ENCODE peak calls at places on chromosomes 2 and 18, in eight cellular contexts. P, S, D, L, J, G, C and M are unnamed samples. For H3K4me1, the result is how much of the 10 kb centered on the place peaks cover.

GRCh38 chr2:23824777-23825212 is 102.1 kb downstream of the ATAD2B start:
- DNase-seq in J (no peak), D (peak), G (peak), P (peak), L (no peak), S (no peak), C (no peak), M (no peak)

GRCh38 chr2:221330436-221330835 is 241.7 kb downstream of the EPHA4 start:
- DNase-seq in G (no peak), S (no peak), D (no peak), P (no peak), J (no peak), C (no peak), L (no peak), M (no peak)

GRCh38 chr2:59585657-59586056 is 967.8 kb downstream of the BCL11A start:
- DNase-seq in S (no peak), J (no peak), C (no peak), D (no peak), G (no peak), L (no peak), P (no peak), M (no peak)

GRCh38 chr2:64617631-64618151 is 36.0 kb downstream of the SERTAD2 start:
- DNase-seq in J (no peak), C (no peak), P (no peak), G (no peak), L (peak), D (no peak), S (peak), M (no peak)

GRCh38 chr2:191885103-191885502 is 38.2 kb upstream of the CAVIN2 start:
- DNase-seq in G (no peak), S (no peak), P (no peak), D (no peak), J (no peak), L (no peak), C (no peak), M (no peak)

GRCh38 chr2:176710657-176711197 is 441.5 kb downstream of the MTX2 start:
- DNase-seq in P (no peak), J (no peak), C (no peak), S (no peak), D (no peak), G (no peak), L (no peak), M (no peak)

GRCh38 chr2:162537651-162538050 is 193.7 kb downstream of the GCA start:
- DNase-seq in S (no peak), G (no peak), D (no peak), C (no peak), J (no peak), P (no peak), L (no peak), M (no peak)

GRCh38 chr18:8277270-8277669 is 332.0 kb upstream of the RAB12 start:
- DNase-seq in J (no peak), C (no peak), P (peak), S (no peak), D (no peak), L (no peak), G (no peak), M (no peak)

GRCh38 chr2:107412981-107413380 is 413.7 kb upstream of the RGPD4 start:
- DNase-seq in P (no peak), G (no peak), L (no peak), S (no peak), D (no peak), J (no peak), C (no peak), M (no peak)

GRCh38 chr2:105396254-105397024 is 2.4 kb downstream of the FHL2 start:
- DNase-seq in L (peak), J (peak), C (no peak), S (peak), D (peak), G (peak), P (peak), M (no peak)

GRCh38 chr18:75208836-75209128 is 157 bp downstream of the PTGR3 start:
- DNase-seq in L (peak), D (no peak), C (no peak), P (no peak), G (no peak), S (no peak), J (peak), M (no peak)

GRCh38 chr2:110673201-110673600 is 4.7 kb downstream of the BUB1 start:
- DNase-seq in J (no peak), L (no peak), G (no peak), P (no peak), C (no peak), D (no peak), S (no peak), M (no peak)

GRCh38 chr18:46623541-46623940 is 33.5 kb downstream of the LOXHD1 start:
- DNase-seq in P (no peak), D (no peak), G (no peak), J (no peak), S (no peak), C (no peak), L (peak), M (no peak)

GRCh38 chr2:216147172-216148131 is 38.3 kb downstream of the XRCC5 start:
- DNase-seq in G (no peak), L (no peak), C (no peak), P (no peak), J (no peak), D (no peak), S (no peak), M (no peak)

GRCh38 chr2:67083978-67084377 is 313.2 kb upstream of the ETAA1 start:
- DNase-seq in D (no peak), G (no peak), P (peak), J (no peak), C (no peak), S (no peak), L (no peak), M (no peak)

GRCh38 chr2:156436477-156437085 is 402 bp downstream of the GPD2 start:
- DNase-seq in C (no peak), J (no peak), L (peak), S (no peak), G (no peak), P (peak), D (no peak), M (no peak)

GRCh38 chr18:55280515-55280914 is 307.5 kb downstream of the TCF4 start:
- DNase-seq in L (no peak), G (no peak), J (no peak), C (no peak), P (peak), D (no peak), S (no peak), M (no peak)

GRCh38 chr2:207162319-207162718 is 3.4 kb downstream of the KLF7 start:
- DNase-seq in L (no peak), D (no peak), J (no peak), S (no peak), G (no peak), C (no peak), P (no peak), M (no peak)

GRCh38 chr2:207166039-207166348 is 246 bp upstream of the KLF7 start:
- DNase-seq in J (peak), S (peak), C (peak), D (peak), G (peak), P (peak), L (peak), M (peak)

GRCh38 chr2:207165121-207166038 is at the start of gene KLF7:
- DNase-seq in D (no peak), S (peak), C (peak), J (peak), L (peak), G (peak), P (peak), M (peak)

GRCh38 chr2:207163053-207163814 is 2.5 kb downstream of the KLF7 start:
- DNase-seq in S (peak), D (peak), P (peak), C (no peak), G (no peak), J (peak), L (peak), M (no peak)

DNA sequence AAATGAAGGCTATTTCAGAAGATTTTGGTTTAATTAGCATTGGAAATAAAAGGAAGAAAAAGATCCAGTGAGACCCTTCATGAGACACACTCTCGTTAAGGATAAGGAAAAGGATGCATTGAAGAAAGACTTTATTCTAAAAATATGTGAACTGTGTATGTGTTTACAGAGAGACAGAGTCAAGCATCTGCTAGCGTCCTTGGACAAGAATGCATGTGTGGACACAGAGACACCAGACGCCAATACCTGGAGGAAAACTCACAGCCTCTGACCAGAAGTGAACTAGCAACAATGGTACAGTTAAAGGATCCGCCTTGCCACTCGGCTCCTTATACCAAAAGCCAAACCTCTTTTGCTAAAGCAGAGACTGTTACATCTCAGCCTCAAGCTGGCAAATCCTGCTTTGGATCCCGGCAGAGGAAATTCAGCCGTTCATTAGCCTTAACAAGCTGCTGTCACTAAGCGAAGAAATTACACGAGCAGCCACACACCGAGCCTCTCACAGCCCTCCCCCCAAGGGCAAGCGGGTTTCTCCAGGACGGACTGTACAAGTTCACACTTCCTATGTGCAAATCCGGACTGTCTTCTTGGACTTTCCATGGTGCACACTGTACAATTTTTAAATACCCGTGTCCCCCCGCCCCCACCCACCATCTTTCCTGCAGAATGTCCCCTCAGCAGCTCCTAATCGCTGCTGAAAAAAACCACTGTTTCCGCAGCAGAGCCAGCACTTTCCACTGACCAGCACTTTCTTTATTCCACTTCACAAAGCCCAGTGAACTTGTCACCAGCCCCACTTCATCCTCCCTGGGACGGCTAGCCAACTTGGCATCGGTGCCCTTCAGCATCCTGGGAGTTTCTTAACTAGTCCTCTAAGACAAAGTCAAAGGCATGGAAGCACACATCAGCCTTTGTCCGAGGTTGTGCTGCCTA is 1.7 kb downstream of the KLF7 start:
- DNase-seq in G (no peak), P (peak), C (peak), J (peak), S (peak), D (peak), L (peak), M (peak)
- TF ChIP-seq POLR2A in G (no peak), P (peak), C (peak), J (no peak), S (no peak), D (no peak), L (peak), M (peak)

GRCh38 chr2:10452334-10452733 is 4.2 kb upstream of the ODC1 start:
- DNase-seq in D (peak), C (no peak), L (peak), S (no peak), J (peak), P (peak), G (no peak), M (peak)
- H3K4me1 ChIP-seq in D (half or more), C (under half), L (under half), S (under half), J (under half), P (under half), G (under half), M (under half)

GRCh38 chr18:63316612-63317555 is 2.7 kb downstream of the BCL2 start:
- DNase-seq in J (no peak), C (no peak), P (no peak), D (no peak), L (no peak), S (no peak), G (no peak), M (no peak)
- H3K4me3 ChIP-seq in J (peak), C (peak), P (no peak), D (no peak), L (no peak), S (peak), G (no peak), M (no peak)

GRCh38 chr2:2846379-2847130 is 515.5 kb upstream of the MYT1L start:
- DNase-seq in D (no peak), J (peak), S (peak), G (no peak), C (no peak), L (no peak), P (no peak), M (no peak)
- TF ChIP-seq POLR2A in D (no peak), J (no peak), S (no peak), G (no peak), C (no peak), L (no peak), P (no peak), M (no peak)

DNA sequence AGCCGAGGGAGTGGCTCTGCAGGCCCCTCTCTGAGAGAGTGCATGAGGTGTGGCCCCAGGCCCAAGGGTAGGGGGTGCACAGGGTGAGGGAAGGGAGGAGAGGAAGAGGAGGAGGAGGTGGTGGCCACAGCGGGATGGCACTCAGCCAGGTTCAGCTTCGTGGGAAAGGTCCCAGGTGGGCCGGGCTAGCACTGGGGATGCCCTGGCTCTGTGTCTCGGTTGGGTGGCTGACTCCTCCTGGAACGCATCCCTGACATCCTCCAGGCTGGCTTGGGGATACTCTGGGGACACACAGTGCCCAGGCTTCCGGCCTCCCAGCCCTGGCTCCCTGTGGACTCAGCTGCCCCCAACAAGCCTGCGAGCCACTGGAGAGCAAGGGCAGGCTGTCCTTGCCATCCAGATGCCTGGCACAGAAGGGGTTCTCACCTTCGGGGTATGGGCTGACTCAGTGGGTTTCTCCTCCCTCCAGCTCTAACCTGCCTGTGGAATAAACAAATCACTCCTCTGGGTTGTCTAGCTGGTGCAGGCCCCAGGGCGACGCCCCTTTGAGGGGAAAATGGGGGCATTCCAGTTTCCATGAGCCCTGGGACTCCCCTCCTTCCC is 582 bp upstream of the ZAP70 start:
- DNase-seq in L (no peak), D (no peak), G (no peak), P (no peak), S (no peak), J (peak), C (peak), M (peak)
- H3K4me1 ChIP-seq in L (under half), D (under half), G (under half), P (under half), S (under half), J (under half), C (under half), M (under half)

DNA sequence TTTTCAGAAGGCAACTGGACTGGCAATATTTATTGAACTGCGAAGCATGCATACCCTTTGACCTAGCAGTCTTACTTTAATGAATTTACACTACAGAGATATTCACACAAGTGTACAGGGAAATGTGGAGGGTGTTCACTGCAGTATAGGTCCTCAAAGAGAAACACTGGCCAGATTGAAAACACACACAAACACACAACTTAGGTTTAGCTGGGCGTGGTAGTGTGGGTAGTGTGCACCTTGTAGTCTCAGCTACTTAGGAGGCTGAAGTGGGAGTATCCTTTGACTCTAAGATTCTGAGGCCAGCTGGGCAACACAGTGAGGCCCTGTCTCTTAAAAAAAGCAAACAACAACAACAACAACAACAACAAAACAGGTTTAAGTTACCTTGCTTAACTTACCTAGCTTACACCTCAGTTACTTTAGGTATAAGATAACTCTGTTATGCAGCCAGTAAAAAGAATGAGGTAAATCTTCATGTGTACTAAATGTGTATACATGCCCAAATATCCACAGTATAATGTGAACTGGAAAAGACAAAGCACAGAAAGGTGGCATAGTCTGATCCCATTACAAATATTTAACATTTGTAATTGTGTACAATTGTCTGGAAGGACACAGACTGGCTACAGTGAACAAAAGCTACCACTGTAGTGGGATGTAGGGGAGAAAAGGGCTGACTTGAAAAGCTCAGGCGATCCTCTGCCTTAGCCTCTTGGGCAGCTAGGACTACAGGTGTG is 105.9 kb upstream of the FZD5 start:
- DNase-seq in L (no peak), C (no peak), S (no peak), P (no peak), G (no peak), D (no peak), J (no peak), M (no peak)
- H3K4me3 ChIP-seq in L (no peak), C (no peak), S (no peak), P (no peak), G (no peak), D (no peak), J (no peak), M (no peak)

GRCh38 chr2:240452471-240453256 is 17.2 kb downstream of the GPC1 start:
- DNase-seq in L (peak), C (no peak), D (peak), G (peak), S (peak), P (peak), J (peak), M (peak)
- TF ChIP-seq POLR2A in L (peak), C (no peak), D (peak), G (no peak), S (peak), P (peak), J (no peak), M (no peak)

DNA sequence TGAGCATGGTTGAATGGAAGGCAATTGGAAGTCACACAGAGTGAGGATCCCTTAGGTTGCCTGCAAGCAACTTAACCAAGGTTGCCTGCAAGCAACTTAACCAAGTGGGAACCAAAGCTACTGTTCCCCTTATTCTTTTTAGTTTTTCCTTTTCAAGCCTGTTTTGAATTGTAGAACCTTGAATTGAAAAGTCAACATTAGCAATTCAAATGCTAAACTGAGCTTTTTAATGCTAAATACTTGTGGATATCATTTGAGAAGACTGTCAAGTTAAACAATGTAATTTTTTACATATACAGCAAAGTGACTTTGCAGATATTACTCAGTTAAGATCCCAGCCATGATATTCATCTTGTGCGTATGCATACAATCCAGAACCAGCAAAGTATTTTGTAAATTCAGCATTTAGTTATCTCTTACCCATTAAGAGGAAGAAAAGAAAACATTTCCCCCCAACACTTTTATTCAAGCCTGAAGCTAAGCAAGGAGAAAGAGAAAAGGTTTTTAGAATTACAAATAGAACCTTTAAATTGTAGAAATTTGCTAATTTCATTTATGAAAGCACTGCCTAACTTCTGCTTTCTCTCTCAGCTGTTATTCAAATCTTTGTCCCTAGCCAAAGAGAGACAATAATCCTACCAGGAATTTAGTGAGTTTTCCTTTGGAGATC is 643.3 kb upstream of the PIK3C3 start:
- DNase-seq in P (no peak), S (no peak), J (no peak), C (no peak), G (no peak), D (no peak), L (no peak), M (no peak)
- H3K4me1 ChIP-seq in P (under half), S (under half), J (under half), C (under half), G (under half), D (under half), L (under half), M (under half)

GRCh38 chr2:26564121-26564520 is 77.0 kb downstream of the CIB4 start:
- DNase-seq in C (peak), P (no peak), D (no peak), L (no peak), J (no peak), G (no peak), S (no peak), M (peak)

GRCh38 chr2:26561376-26561775 is 79.8 kb downstream of the CIB4 start:
- DNase-seq in C (peak), S (no peak), G (no peak), L (no peak), J (no peak), D (no peak), P (no peak), M (no peak)

GRCh38 chr2:26561918-26562810 is 79.0 kb downstream of the CIB4 start:
- DNase-seq in J (peak), G (peak), L (peak), C (peak), P (no peak), S (no peak), D (peak), M (peak)

GRCh38 chr2:26563686-26564085 is 77.5 kb downstream of the CIB4 start:
- DNase-seq in G (no peak), P (no peak), D (no peak), C (peak), L (no peak), S (no peak), J (no peak), M (peak)

GRCh38 chr2:26562811-26563645 is 78.1 kb downstream of the CIB4 start:
- DNase-seq in L (no peak), C (peak), P (no peak), G (no peak), S (no peak), J (no peak), D (peak), M (no peak)
- H3K4me3 ChIP-seq in L (no peak), C (peak), P (no peak), G (no peak), S (no peak), J (peak), D (peak), M (peak)